ENCODE peak calls at places on chromosomes 12 and 14, in five cellular contexts. J is Peyer's patch; C is CD8-positive, alpha-beta T cell; F is aorta; L is suprapubic skin. Y is an unnamed sample.
A peak's percentile ranks its signal among the peaks of the same experiment; 100 is the strongest.

GRCh38 chr12:103783744-103784664 is 57.0 kb downstream of the NT5DC3 start:
- DNase-seq in J (peak; percentile 63), C (no peak), F (no peak), L (no peak), Y (no peak)

GRCh38 chr14:25988536-25988935 is 609.3 kb downstream of the NOVA1 start:
- DNase-seq in J (no peak), C (no peak), F (no peak), L (no peak), Y (no peak)

GRCh38 chr12:65306603-65307501 is 28.4 kb downstream of the MSRB3 start:
- DNase-seq in J (no peak), C (no peak), F (no peak), L (no peak), Y (no peak)

GRCh38 chr12:93526786-93527428 is 45.6 kb upstream of the SOCS2 start:
- DNase-seq in J (no peak), C (no peak), F (no peak), L (no peak), Y (no peak)

GRCh38 chr14:96586921-96587822 is 85.0 kb downstream of the PAPOLA start:
- DNase-seq in J (no peak), C (peak; percentile 1), F (no peak), L (peak; percentile 59), Y (no peak)

GRCh38 chr12:5210918-5211290 is 167.2 kb downstream of the KCNA5 start:
- DNase-seq in J (no peak), C (no peak), F (no peak), L (no peak), Y (no peak)

GRCh38 chr12:130522244-130522834 is 184.7 kb downstream of the PIWIL1 start:
- DNase-seq in J (no peak), C (no peak), F (no peak), L (no peak), Y (no peak)

GRCh38 chr14:75689012-75689411 is 28.0 kb downstream of the TTLL5 start:
- DNase-seq in J (no peak), C (no peak), F (peak; percentile 49), L (no peak), Y (no peak)

GRCh38 chr12:116880817-116881324 is 370 bp downstream of the HRK start:
- DNase-seq in J (no peak), C (peak; percentile 12), F (no peak), L (no peak), Y (no peak)

GRCh38 chr12:6957151-6957701 is 6.1 kb downstream of the PTPN6 start:
- DNase-seq in J (peak; percentile 21), C (peak; percentile 50), F (no peak), L (no peak), Y (no peak)

GRCh38 chr12:108306014-108306501 is 33.1 kb downstream of the CMKLR1 start:
- DNase-seq in J (no peak), C (no peak), F (no peak), L (no peak), Y (no peak)

GRCh38 chr12:51062631-51063397 is 14.7 kb downstream of the LETMD1 start:
- DNase-seq in J (no peak), C (no peak), F (no peak), L (no peak), Y (no peak)

GRCh38 chr12:50203691-50204090 is 36.5 kb upstream of the CERS5 start:
- DNase-seq in J (no peak), C (no peak), F (no peak), L (no peak), Y (no peak)

GRCh38 chr12:130423991-130424857 is 86.5 kb downstream of the PIWIL1 start:
- DNase-seq in J (no peak), C (no peak), F (peak; percentile 42), L (no peak), Y (no peak)

GRCh38 chr14:35535794-35536112 is 1.8 kb downstream of the INSM2 start:
- DNase-seq in J (no peak), C (no peak), F (no peak), L (no peak), Y (no peak)

GRCh38 chr12:47811581-47812484 is 7.9 kb downstream of the HDAC7 start:
- DNase-seq in J (peak; percentile 58), C (no peak), F (peak; percentile 86), L (no peak), Y (no peak)

GRCh38 chr14:60188115-60188514 is 22.9 kb upstream of the DHRS7 start:
- DNase-seq in J (no peak), C (no peak), F (no peak), L (no peak), Y (no peak)

GRCh38 chr12:102394200-102394599 is 86.2 kb downstream of the IGF1 start:
- DNase-seq in J (no peak), C (no peak), F (no peak), L (no peak), Y (no peak)

GRCh38 chr12:66813137-66813867 is 134.4 kb upstream of the GRIP1 start:
- DNase-seq in J (no peak), C (peak; percentile 18), F (no peak), L (no peak), Y (no peak)

GRCh38 chr12:3795096-3795799 is 42.3 kb upstream of the CRACR2A start:
- DNase-seq in J (no peak), C (no peak), F (no peak), L (no peak), Y (no peak)

GRCh38 chr12:122996188-122996601 is 15.7 kb downstream of the ARL6IP4 start:
- DNase-seq in J (no peak), C (no peak), F (no peak), L (no peak), Y (no peak)

GRCh38 chr12:49094104-49094948 is at the start of gene DHH:
- DNase-seq in J (peak; percentile 55), C (no peak), F (peak; percentile 67), L (no peak), Y (no peak)

GRCh38 chr14:22653012-22653621 is 9.0 kb upstream of the OR6J1 start:
- DNase-seq in J (peak; percentile 61), C (peak; percentile 52), F (peak; percentile 57), L (no peak), Y (peak; percentile 18)

GRCh38 chr14:89165189-89165809 is 251.7 kb downstream of the FOXN3 start:
- DNase-seq in J (no peak), C (no peak), F (no peak), L (no peak), Y (no peak)

GRCh38 chr12:22856120-22856699 is 231.2 kb downstream of the ETNK1 start:
- DNase-seq in J (no peak), C (no peak), F (no peak), L (no peak), Y (no peak)

GRCh38 chr12:52188658-52189057 is 3.2 kb downstream of the KRT80 start:
- DNase-seq in J (no peak), C (no peak), F (no peak), L (no peak), Y (no peak)

GRCh38 chr12:52417742-52418141 is 11.6 kb upstream of the KRT82 start:
- DNase-seq in J (no peak), C (no peak), F (no peak), L (no peak), Y (no peak)

GRCh38 chr12:94623161-94623920 is 27.0 kb downstream of the TMCC3 start:
- DNase-seq in J (no peak), C (no peak), F (no peak), L (no peak), Y (no peak)

GRCh38 chr14:76201162-76201561 is 49.4 kb downstream of the GPATCH2L start:
- DNase-seq in J (no peak), C (no peak), F (no peak), L (no peak), Y (no peak)

GRCh38 chr12:96907681-96908163 is 665 bp downstream of the NEDD1 start:
- DNase-seq in J (peak; percentile 57), C (peak; percentile 24), F (no peak), L (no peak), Y (peak; percentile 3)

GRCh38 chr12:116319851-116320621 is 42.5 kb upstream of the MED13L start:
- DNase-seq in J (no peak), C (no peak), F (peak; percentile 86), L (no peak), Y (no peak)

DNA sequence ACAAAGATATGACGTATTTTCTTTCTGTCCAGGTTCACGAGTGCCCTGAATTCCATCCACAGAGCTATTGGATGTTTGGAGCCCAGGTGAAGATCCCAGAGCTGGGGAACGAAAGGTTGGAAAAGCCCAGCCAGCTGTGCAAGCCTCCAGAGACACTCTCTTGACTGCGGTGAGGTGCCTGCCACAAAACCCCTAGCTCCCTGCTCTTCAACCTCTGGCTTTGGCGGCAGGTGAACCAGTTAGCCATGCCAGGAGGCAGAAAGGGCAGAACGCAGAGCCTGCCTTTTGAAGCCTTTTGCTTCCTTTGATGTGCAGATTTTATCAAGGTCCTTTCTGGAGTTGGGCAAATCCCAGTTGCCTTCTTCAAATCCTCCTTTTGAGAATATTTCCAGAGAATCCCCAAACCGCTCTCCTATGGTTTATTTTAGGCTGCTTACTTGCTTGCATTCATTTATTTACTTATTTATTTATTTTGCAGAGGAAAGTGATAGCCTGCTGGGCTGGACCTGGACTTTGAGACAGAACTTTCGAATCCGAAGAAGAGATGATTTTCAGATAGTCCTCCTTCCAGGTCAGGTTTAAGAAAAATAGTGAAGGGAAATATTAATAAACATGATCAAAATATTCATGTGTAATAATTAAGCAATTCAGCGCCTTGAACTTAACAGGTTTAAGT is 411.2 kb upstream of the TBX3 start:
- DNase-seq in J (no peak), C (no peak), F (no peak), L (no peak), Y (no peak)
- H3K4me1 ChIP-seq in J (no peaks in the 10 kb centered on the region), C (no peaks in the 10 kb centered on the region), F (no peaks in the 10 kb centered on the region), L (no peaks in the 10 kb centered on the region), Y (no peaks in the 10 kb centered on the region)

GRCh38 chr14:91295851-91296796 is 51.6 kb upstream of the GPR68 start:
- DNase-seq in J (no peak), C (no peak), F (no peak), L (no peak), Y (no peak)
- H3K36me3 ChIP-seq in J (no peaks in the 10 kb centered on the region), C (peaks cover 95% of the 10 kb centered on the region), F (no peaks in the 10 kb centered on the region), L (peaks cover 26% of the 10 kb centered on the region), Y (peaks cover 100% of the 10 kb centered on the region)

GRCh38 chr14:70415788-70416187 is 1.1 kb downstream of the SYNJ2BP start:
- DNase-seq in J (no peak), C (no peak), F (no peak), L (no peak), Y (no peak)
- H3K4me3 ChIP-seq in J (peak overlapping the region; percentile 59), C (no peak overlapping the region), F (peak overlapping the region; percentile 92), L (peak overlapping the region; percentile 63), Y (peak overlapping the region; percentile 78)

DNA sequence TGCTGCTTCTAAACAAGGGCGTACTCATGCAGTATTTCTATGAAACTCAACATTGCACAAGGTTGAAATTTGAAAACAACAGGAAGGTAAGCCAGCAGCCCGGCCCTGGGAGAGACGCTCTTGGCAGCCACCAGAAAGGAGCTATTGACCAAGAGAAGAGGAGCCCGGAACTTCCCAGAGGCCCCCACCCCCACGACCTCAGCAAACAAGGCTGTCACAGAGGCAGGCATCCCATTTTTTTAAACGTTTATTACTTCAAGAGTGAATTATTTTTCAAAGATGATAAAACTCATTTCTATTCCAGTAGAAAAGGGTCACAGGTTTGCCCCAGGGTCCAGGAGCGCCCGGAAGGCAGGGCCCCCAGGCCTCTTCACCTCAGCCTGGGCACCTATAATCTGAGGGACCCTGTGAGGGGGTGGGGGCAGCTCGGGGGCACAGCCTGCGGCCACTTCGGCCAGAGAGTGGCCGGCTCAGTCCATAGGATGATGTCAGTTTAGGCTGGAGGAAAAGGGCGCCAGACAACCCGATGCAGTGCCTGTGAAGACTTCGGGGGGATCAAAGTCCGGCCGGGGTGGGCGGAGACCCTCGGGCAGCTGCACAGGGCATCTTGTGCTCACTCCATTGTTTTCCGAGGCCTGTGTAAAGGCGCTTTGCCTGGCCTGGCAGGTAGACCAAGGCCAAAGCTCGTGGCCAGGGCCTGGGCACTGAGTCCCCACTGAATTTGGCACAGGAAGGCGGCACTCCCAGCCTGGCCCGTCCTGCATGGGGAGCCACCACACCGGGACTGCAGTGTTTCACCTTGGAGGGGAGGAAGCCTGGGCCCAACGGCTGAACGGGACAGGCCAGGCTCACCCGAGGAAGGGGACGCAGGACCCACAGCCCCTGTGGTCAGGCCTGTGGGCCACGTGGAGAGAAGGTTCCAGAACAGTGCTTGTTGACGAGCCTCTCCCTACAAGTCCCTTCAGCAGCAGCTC is 86.0 kb downstream of the SCARB1 start:
- DNase-seq in J (no peak), C (no peak), F (no peak), L (no peak), Y (no peak)
- H3K4me1 ChIP-seq in J (no peaks in the 10 kb centered on the region), C (peaks cover 8% of the 10 kb centered on the region), F (no peaks in the 10 kb centered on the region), L (peaks cover 24% of the 10 kb centered on the region), Y (no peaks in the 10 kb centered on the region)

Y was measured in effector memory CD4-positive, alpha-beta T cell.